ENCODE peak calls at places on chromosomes 11 and 22, in eight cellular contexts. R is left cardiac atrium; X is AG20443; G is HTR-8/SVneo; N is SK-N-MC; Q is nucleus accumbens; F is amniotic stem cell; V is activated CD4-positive, alpha-beta T cell treated with anti-CD3 and anti-CD28 coated beads, Interleukin-2, amount 50 U/mL, for 4 hours. L is an unnamed sample.

GRCh38 chr22:38927033-38927789 is 30.2 kb upstream of the APOBEC3A start:
- DNase-seq in R (peak), X (peak), G (no peak), N (no peak), Q (peak), F (peak), V (peak), L (peak)

GRCh38 chr22:49992921-49993648 is 19.5 kb downstream of the IL17REL start:
- DNase-seq in R (peak), X (peak), G (no peak), N (no peak), Q (peak), F (peak), V (peak), L (peak)

GRCh38 chr22:20983081-20983745 is 1.1 kb downstream of the LZTR1 start:
- DNase-seq in R (no peak), X (no peak), G (no peak), N (no peak), Q (no peak), F (no peak), V (no peak), L (no peak)

GRCh38 chr11:130765369-130765768 is 150.9 kb downstream of the SNX19 start:
- DNase-seq in R (no peak), X (no peak), G (no peak), N (no peak), Q (no peak), F (no peak), V (no peak), L (no peak)

GRCh38 chr22:17115927-17116326 is 5.2 kb downstream of the TMEM121B start:
- DNase-seq in R (no peak), X (no peak), G (no peak), N (no peak), Q (no peak), F (no peak), V (no peak), L (no peak)

GRCh38 chr11:67283490-67283963 is 5.6 kb upstream of the ANKRD13D start:
- DNase-seq in R (peak), X (no peak), G (no peak), N (no peak), Q (no peak), F (no peak), V (no peak), L (no peak)

GRCh38 chr22:19201858-19202798 is 23.6 kb upstream of the SLC25A1 start:
- DNase-seq in R (no peak), X (no peak), G (no peak), N (no peak), Q (no peak), F (no peak), V (no peak), L (no peak)

GRCh38 chr11:16891964-16892363 is 122.2 kb downstream of the PLEKHA7 start:
- DNase-seq in R (no peak), X (peak), G (peak), N (no peak), Q (no peak), F (no peak), V (no peak), L (no peak)

GRCh38 chr22:25582946-25583345 is 18.5 kb downstream of the GRK3 start:
- DNase-seq in R (no peak), X (no peak), G (no peak), N (no peak), Q (no peak), F (no peak), V (no peak), L (no peak)

GRCh38 chr11:107708787-107709186 is 3.1 kb downstream of the SLN start:
- DNase-seq in R (no peak), X (no peak), G (no peak), N (no peak), Q (no peak), F (no peak), V (no peak), L (no peak)

GRCh38 chr22:24176630-24177029 is 4.7 kb upstream of the SUSD2 start:
- DNase-seq in R (peak), X (no peak), G (no peak), N (no peak), Q (no peak), F (no peak), V (no peak), L (no peak)

GRCh38 chr22:44783581-44783980 is 31.2 kb downstream of the ARHGAP8 start:
- DNase-seq in R (no peak), X (no peak), G (no peak), N (no peak), Q (no peak), F (no peak), V (no peak), L (no peak)

GRCh38 chr11:120089036-120090001 is 48.6 kb downstream of the TRIM29 start:
- DNase-seq in R (no peak), X (no peak), G (no peak), N (no peak), Q (peak), F (no peak), V (no peak), L (no peak)

GRCh38 chr22:36193171-36193570 is 8.4 kb downstream of the APOL4 start:
- DNase-seq in R (no peak), X (no peak), G (no peak), N (no peak), Q (no peak), F (no peak), V (no peak), L (no peak)

GRCh38 chr11:65410936-65411680 is 11.5 kb upstream of the NEAT1 start:
- DNase-seq in R (peak), X (no peak), G (no peak), N (no peak), Q (no peak), F (no peak), V (no peak), L (no peak)

GRCh38 chr11:76793834-76794291 is 10.7 kb downstream of the TSKU start:
- DNase-seq in R (no peak), X (peak), G (no peak), N (no peak), Q (no peak), F (no peak), V (no peak), L (no peak)

L was measured in activated gamma-delta T cell treated with anti-CD3 and anti-CD28 coated beads, Interleukin-2, amount 50 U/mL, for 16 hours.